ENCODE peak calls at places on chromosome 13, in six cellular contexts. Z is HCT116; C is uterus; M is left ventricle myocardium inferior; K is PC-3; T is CD8-positive, alpha-beta T cell. G is an unnamed sample.

GRCh38 chr13:107461751-107462150 is 753.6 kb downstream of the LIG4 start:
- DNase-seq in Z (no peak), C (no peak), M (no peak), K (no peak), T (no peak), G (no peak)

GRCh38 chr13:86757236-86757978 is 913.8 kb upstream of the SLITRK5 start:
- DNase-seq in Z (no peak), C (no peak), M (no peak), K (peak; percentile 82), T (no peak), G (no peak)

GRCh38 chr13:52348081-52348480 is 57.9 kb downstream of the THSD1 start:
- DNase-seq in Z (peak; percentile 34), C (no peak), M (no peak), K (no peak), T (no peak), G (no peak)

GRCh38 chr13:39855236-39855635 is 199.8 kb downstream of the COG6 start:
- DNase-seq in Z (no peak), C (no peak), M (no peak), K (no peak), T (no peak), G (no peak)

GRCh38 chr13:99062593-99062992 is 84.7 kb upstream of the DOCK9 start:
- DNase-seq in Z (no peak), C (peak; percentile 41), M (peak; percentile 30), K (peak; percentile 62), T (no peak), G (no peak)

GRCh38 chr13:29497137-29497654 is 98.3 kb downstream of the SLC7A1 start:
- DNase-seq in Z (no peak), C (peak; percentile 63), M (peak; percentile 83), K (no peak), T (no peak), G (no peak)

GRCh38 chr13:60061737-60062136 is 102.0 kb downstream of the DIAPH3 start:
- DNase-seq in Z (no peak), C (no peak), M (no peak), K (no peak), T (no peak), G (no peak)

GRCh38 chr13:25167775-25168174 is 4.3 kb downstream of the AMER2 start:
- DNase-seq in Z (no peak), C (no peak), M (no peak), K (no peak), T (no peak), G (no peak)

GRCh38 chr13:24271611-24272451 is 37.5 kb upstream of the C1QTNF9 start:
- DNase-seq in Z (no peak), C (peak; percentile 52), M (peak; percentile 75), K (no peak), T (peak; percentile 78), G (no peak)

GRCh38 chr13:63190219-63190618 is 1774.6 kb upstream of the PCDH20 start:
- DNase-seq in Z (no peak), C (no peak), M (no peak), K (no peak), T (no peak), G (no peak)

GRCh38 chr13:94298346-94298745 is 181.1 kb downstream of the DCT start:
- DNase-seq in Z (no peak), C (no peak), M (no peak), K (no peak), T (no peak), G (no peak)
- TF ChIP-seq CTCF in Z (no peak), C (no peak), M (no peak), K (no peak), T (no peak), G (no peak)

DNA sequence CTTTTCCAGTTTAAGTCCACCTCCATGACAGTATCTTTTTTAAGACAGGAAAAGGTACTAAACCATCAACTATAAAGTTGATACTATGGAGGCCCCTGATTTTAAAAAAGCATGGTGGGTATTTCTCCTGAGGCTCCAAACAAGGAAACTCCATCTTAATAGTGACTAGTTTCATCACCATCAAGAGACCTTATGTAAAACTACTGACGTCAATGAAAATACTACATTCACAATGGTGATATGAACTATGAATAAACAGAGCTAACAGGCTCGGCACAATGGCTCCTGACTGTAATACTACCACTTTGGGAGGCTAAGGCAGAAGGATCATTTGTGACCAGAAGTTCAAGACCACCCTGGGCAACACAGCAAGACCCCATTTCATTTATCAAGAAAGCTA is 162.7 kb downstream of the KLF12 start:
- DNase-seq in Z (no peak), C (no peak), M (no peak), K (no peak), T (no peak), G (no peak)
- H3K4me1 ChIP-seq in Z (no peaks in the 10 kb centered on the region), C (no peaks in the 10 kb centered on the region), M (peaks cover 76% of the 10 kb centered on the region), K (no peaks in the 10 kb centered on the region), T (peaks cover 25% of the 10 kb centered on the region), G (peaks cover 3% of the 10 kb centered on the region)

GRCh38 chr13:76019421-76020044 is 383.4 kb downstream of the LMO7 start:
- DNase-seq in Z (peak; percentile 28), C (no peak), M (peak; percentile 11), K (peak; percentile 88), T (no peak), G (no peak)
- TF ChIP-seq CTCF in Z (peak; percentile 63), C (no peak), M (peak; percentile 44), K (peak; percentile 77), T (no peak), G (no peak)

DNA sequence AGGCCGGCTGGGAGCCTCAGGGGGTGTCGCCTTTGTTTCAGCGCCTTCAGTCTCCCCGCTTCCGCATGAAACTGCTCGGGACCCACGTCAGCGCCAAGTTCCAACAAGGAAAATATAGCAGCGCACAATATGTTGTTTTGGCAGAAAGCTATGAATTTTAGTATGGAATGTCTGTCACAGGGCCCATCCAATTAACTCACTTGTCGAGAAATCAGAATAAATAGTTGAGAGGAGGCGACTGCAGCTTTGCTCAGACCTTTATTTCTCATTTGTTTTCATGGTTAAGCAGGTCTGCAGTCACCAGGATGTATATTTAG is 34.4 kb upstream of the MEDAG start:
- DNase-seq in Z (no peak), C (no peak), M (no peak), K (no peak), T (no peak), G (no peak)
- H3K4me1 ChIP-seq in Z (peaks cover 15% of the 10 kb centered on the region), C (no peaks in the 10 kb centered on the region), M (peaks cover 15% of the 10 kb centered on the region), K (no peaks in the 10 kb centered on the region), T (no peaks in the 10 kb centered on the region), G (no peaks in the 10 kb centered on the region)

GRCh38 chr13:31008400-31009115 is 76.1 kb downstream of the TEX26 start:
- DNase-seq in Z (no peak), C (no peak), M (no peak), K (no peak), T (no peak), G (no peak)
- TF ChIP-seq CTCF in Z (no peak), C (no peak), M (no peak), K (no peak), T (no peak), G (no peak)

DNA sequence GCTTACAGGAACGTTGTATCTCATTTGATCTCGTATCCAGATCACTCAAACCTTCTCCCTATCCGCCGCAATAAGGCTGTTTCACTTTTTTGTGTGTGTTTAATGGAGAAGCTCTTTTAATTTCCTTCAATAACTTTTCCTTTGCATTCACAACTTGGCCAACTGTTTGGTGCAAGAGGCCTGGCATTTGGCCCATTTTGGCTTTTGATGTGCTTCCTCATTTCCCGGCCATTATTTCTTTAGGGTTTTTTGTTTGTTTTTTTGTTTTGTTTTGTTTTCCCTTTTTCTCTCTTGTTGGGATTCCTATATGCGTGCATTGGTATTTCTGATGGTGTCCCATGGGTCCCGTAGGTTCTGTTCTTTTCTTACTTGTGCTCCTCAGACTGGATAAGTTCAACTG is 6.1 kb upstream of the UPF3A start:
- DNase-seq in Z (no peak), C (no peak), M (no peak), K (no peak), T (peak; percentile 9), G (no peak)
- H3K4me1 ChIP-seq in Z (peaks cover 6% of the 10 kb centered on the region), C (no peaks in the 10 kb centered on the region), M (peaks cover 6% of the 10 kb centered on the region), K (peaks cover 7% of the 10 kb centered on the region), T (peaks cover 19% of the 10 kb centered on the region), G (peaks cover 13% of the 10 kb centered on the region)

DNA sequence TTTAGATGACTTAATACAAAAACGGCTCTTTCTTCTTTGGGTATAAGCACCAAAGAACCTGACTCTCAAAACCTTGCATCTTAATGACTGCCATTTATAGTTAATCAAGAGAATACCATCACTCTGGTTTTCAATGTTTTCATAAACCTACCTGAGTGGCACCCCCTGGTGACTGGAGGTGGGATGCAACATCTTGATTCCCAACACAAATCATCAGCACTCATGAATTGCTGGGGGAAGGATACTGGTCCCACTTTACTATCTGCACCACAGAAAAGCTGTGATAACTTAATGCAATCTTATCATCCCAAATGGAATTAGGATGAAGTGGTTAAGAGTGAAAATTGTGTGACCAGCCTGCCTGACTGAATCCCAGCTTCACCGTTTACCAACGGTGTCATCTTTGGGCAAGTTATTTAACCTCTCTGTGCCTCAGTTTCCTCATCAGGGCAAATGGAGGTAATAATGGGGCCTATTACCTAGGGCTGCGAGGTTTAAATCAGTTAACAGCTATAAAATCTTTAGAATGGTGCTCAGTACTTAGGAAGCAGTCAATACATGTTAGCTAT is 366.4 kb downstream of the KLF12 start:
- DNase-seq in Z (no peak), C (no peak), M (no peak), K (peak; percentile 27), T (peak; percentile 60), G (peak; percentile 17)
- TF ChIP-seq CTCF in Z (peak; percentile 46), C (no peak), M (peak; percentile 41), K (peak; percentile 64), T (peak; percentile 62), G (peak; percentile 45)

G was measured in Caco-2.